ENCODE peak calls at places on chromosomes 13 and 19, in ten cellular contexts. F is adrenal gland, B is spleen, R is uterus, E is transverse colon, H is HepG2, A is tibial nerve, Y is heart left ventricle, P is IMR-90, X is stomach. T is an unnamed sample.

GRCh38 chr13:32407854-32408253 is 20.1 kb downstream of the N4BP2L1 start:
- DNase-seq in F (no peak), B (no peak), R (no peak), E (no peak), H (no peak), A (no peak), Y (no peak), P (no peak), X (no peak), T (no peak)

GRCh38 chr13:29569253-29570057 is 26.0 kb downstream of the SLC7A1 start:
- DNase-seq in F (no peak), B (no peak), R (no peak), E (peak; percentile 43), H (peak; percentile 44), A (no peak), Y (no peak), P (no peak), X (peak; percentile 85), T (no peak)

GRCh38 chr13:84479656-84480055 is 597.4 kb upstream of the SLITRK1 start:
- DNase-seq in F (no peak), B (no peak), R (no peak), E (no peak), H (no peak), A (no peak), Y (no peak), P (peak; percentile 40), X (no peak), T (no peak)

GRCh38 chr13:36090592-36090991 is 40.6 kb downstream of the DCLK1 start:
- DNase-seq in F (no peak), B (no peak), R (no peak), E (no peak), H (no peak), A (no peak), Y (no peak), P (no peak), X (no peak), T (no peak)

GRCh38 chr13:87123987-87124784 is 547.0 kb upstream of the SLITRK5 start:
- DNase-seq in F (no peak), B (no peak), R (no peak), E (no peak), H (peak; percentile 10), A (no peak), Y (no peak), P (peak; percentile 100), X (no peak), T (no peak)

GRCh38 chr19:58518261-58519086 is 1.1 kb downstream of the ZBTB45 start:
- DNase-seq in F (no peak), B (no peak), R (no peak), E (peak; percentile 44), H (no peak), A (no peak), Y (no peak), P (no peak), X (no peak), T (no peak)

GRCh38 chr19:15995536-15995935 is 46.7 kb downstream of the OR10H4 start:
- DNase-seq in F (no peak), B (no peak), R (no peak), E (no peak), H (no peak), A (no peak), Y (no peak), P (no peak), X (no peak), T (no peak)

GRCh38 chr13:81334481-81334880 is 993.6 kb upstream of the SPRY2 start:
- DNase-seq in F (no peak), B (no peak), R (no peak), E (no peak), H (no peak), A (no peak), Y (no peak), P (no peak), X (no peak), T (no peak)

GRCh38 chr13:20274466-20274865 is 42.3 kb upstream of the GJB6 start:
- DNase-seq in F (no peak), B (no peak), R (no peak), E (no peak), H (no peak), A (no peak), Y (no peak), P (no peak), X (no peak), T (peak; percentile 40)

GRCh38 chr13:52830946-52831345 is 17.5 kb downstream of the PCDH8 start:
- DNase-seq in F (no peak), B (no peak), R (no peak), E (no peak), H (no peak), A (no peak), Y (no peak), P (peak; percentile 34), X (no peak), T (no peak)

GRCh38 chr13:109204252-109204651 is 574.8 kb downstream of the MYO16 start:
- DNase-seq in F (no peak), B (no peak), R (no peak), E (no peak), H (no peak), A (no peak), Y (no peak), P (no peak), X (no peak), T (no peak)

GRCh38 chr13:99614465-99614885 is 113.2 kb downstream of the TM9SF2 start:
- DNase-seq in F (no peak), B (no peak), R (no peak), E (peak; percentile 25), H (peak; percentile 76), A (no peak), Y (no peak), P (no peak), X (peak; percentile 39), T (peak; percentile 47)

GRCh38 chr13:74687452-74688180 is 553.4 kb upstream of the KLF12 start:
- DNase-seq in F (peak; percentile 46), B (no peak), R (no peak), E (no peak), H (no peak), A (no peak), Y (no peak), P (no peak), X (no peak), T (no peak)

GRCh38 chr19:11587973-11588631 is 9.2 kb upstream of the ZNF627 start:
- DNase-seq in F (no peak), B (no peak), R (no peak), E (no peak), H (no peak), A (no peak), Y (no peak), P (no peak), X (no peak), T (no peak)
- TF ChIP-seq CTCF in F (no peak), B (no peak), R (no peak), E (no peak), H (no peak), A (no peak), Y (no peak), P (no peak), X (no peak), T (no peak)

DNA sequence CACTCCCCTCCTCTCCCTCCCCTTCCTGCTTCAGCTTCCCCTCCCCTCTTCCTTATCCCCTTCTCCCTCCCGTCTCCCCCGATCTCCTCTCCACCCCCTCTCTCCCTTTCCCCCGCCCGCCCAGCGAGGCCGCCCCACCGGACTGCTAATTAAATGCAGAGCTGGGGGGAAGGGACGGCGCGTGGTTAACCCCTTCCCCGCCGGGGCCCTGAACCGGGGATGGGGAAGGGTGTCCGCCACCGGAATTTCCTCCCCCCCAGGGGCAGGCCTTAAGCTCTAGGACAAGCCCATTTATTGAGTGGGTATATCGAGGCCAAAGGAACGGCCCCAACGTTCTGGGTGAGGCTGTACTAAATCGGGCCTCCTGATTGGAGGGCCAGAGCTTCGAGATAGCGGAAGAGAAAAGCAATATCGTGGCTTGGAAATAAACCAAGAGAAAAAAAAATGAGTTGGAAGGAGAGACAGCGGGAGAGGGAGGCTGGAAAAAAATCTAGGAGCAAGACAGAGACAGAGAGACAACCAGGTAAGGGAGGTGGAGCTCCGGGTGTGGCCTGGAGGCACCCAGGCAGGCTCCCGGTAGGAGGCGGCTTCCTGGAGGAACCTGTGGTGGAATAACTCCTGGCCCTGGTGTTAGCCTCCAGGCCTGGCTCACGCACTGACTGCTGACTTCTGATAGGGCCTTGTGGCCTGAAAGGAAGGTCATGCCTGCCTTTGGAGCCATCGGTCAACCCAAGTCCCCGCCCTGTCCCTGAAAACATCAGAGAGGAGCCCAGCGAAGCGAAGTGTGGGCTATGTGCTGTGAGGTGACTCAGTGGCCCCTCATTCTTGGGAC is 11.6 kb upstream of the JUND start:
- DNase-seq in F (peak; percentile 93), B (peak; percentile 92), R (peak; percentile 92), E (peak; percentile 79), H (peak; percentile 75), A (peak; percentile 83), Y (peak; percentile 92), P (peak; percentile 57), X (peak; percentile 71), T (peak; percentile 70)
- TF ChIP-seq POLR2A in F (peak; percentile 91), B (no peak), R (peak; percentile 7), E (no peak), H (no peak), A (no peak), Y (no peak), P (no peak), X (no peak), T (no peak)

GRCh38 chr13:103810026-103810425 is 743.8 kb upstream of the SLC10A2 start:
- DNase-seq in F (no peak), B (no peak), R (no peak), E (no peak), H (no peak), A (no peak), Y (no peak), P (no peak), X (no peak), T (no peak)

GRCh38 chr13:103812966-103813365 is 746.7 kb upstream of the SLC10A2 start:
- DNase-seq in F (no peak), B (no peak), R (no peak), E (no peak), H (no peak), A (no peak), Y (no peak), P (no peak), X (no peak), T (no peak)

GRCh38 chr13:103815619-103816018 is 749.4 kb upstream of the SLC10A2 start:
- DNase-seq in F (no peak), B (no peak), R (no peak), E (no peak), H (no peak), A (no peak), Y (no peak), P (no peak), X (no peak), T (no peak)

DNA sequence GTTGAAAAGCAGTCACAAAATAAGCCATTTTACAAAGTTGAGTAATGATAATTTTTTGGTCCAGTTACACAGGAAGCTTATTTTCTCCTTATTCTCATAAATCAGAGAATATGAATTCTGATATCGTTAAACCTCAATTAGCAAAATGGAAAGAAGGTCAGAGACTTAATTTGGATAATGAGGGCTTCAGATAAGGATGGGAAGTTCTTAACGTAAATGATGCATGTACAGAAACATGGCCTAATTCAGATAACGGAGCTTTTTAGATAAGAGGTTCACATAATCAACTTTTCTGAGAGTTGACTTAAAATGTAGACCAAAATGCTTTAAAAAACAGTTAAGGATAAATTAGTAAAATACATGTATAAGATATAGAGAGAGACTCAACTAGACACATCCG is 746.3 kb upstream of the SLC10A2 start:
- DNase-seq in F (no peak), B (no peak), R (no peak), E (no peak), H (no peak), A (no peak), Y (no peak), P (no peak), X (no peak), T (no peak)
- H3K4me3 ChIP-seq in F (no peak overlapping the region), B (no peak overlapping the region), R (no peak overlapping the region), E (no peak overlapping the region), H (no peak overlapping the region), A (no peak overlapping the region), Y (no peak overlapping the region), P (no peak overlapping the region), X (no peak overlapping the region), T (no peak overlapping the region)

GRCh38 chr13:51814825-51815650 is 11.1 kb upstream of the DHRS12 start:
- DNase-seq in F (peak; percentile 83), B (no peak), R (peak; percentile 65), E (peak; percentile 83), H (peak; percentile 63), A (peak; percentile 74), Y (peak; percentile 63), P (peak; percentile 50), X (peak; percentile 78), T (no peak)
- TF ChIP-seq CTCF in F (peak; percentile 71), B (peak; percentile 84), R (peak; percentile 69), E (peak; percentile 80), H (peak; percentile 88), A (peak; percentile 81), Y (peak; percentile 82), P (peak; percentile 79), X (no peak), T (peak; percentile 83)

T was measured in breast epithelium.